ENCODE peak calls at places on chromosomes 3 and 15, in six cellular contexts. O is IMR-90, P is neuronal stem cell, J is mesenchymal stem cell, B is H9, M is H1. L is an unnamed sample.
A peak's percentile ranks its signal among the peaks of the same experiment; 100 is the strongest.

GRCh38 chr3:39358302-39358701 is 24.9 kb upstream of the SLC25A38 start:
- DNase-seq in O (no peak), P (no peak), J (no peak), B (no peak), M (no peak), L (no peak)

GRCh38 chr3:148254402-148254801 is 443.3 kb upstream of the AGTR1 start:
- DNase-seq in O (no peak), P (no peak), J (no peak), B (no peak), M (no peak), L (no peak)

GRCh38 chr3:126309861-126310655 is 47.1 kb downstream of the KLF15 start:
- DNase-seq in O (no peak), P (no peak), J (no peak), B (no peak), M (no peak), L (no peak)

GRCh38 chr3:43729707-43730399 is 39.1 kb downstream of the ABHD5 start:
- DNase-seq in O (no peak), P (no peak), J (no peak), B (no peak), M (no peak), L (no peak)

GRCh38 chr3:4740397-4741105 is 238.7 kb upstream of the BHLHE40 start:
- DNase-seq in O (no peak), P (no peak), J (no peak), B (no peak), M (no peak), L (no peak)

GRCh38 chr3:187210555-187211327 is 13.5 kb downstream of the RTP1 start:
- DNase-seq in O (peak; percentile 41), P (peak; percentile 23), J (no peak), B (no peak), M (no peak), L (peak; percentile 76)

GRCh38 chr15:78855746-78856145 is 16.9 kb upstream of the MORF4L1 start:
- DNase-seq in O (peak; percentile 78), P (no peak), J (no peak), B (no peak), M (no peak), L (no peak)

GRCh38 chr3:65484964-65485363 is 553.8 kb downstream of the MAGI1 start:
- DNase-seq in O (no peak), P (no peak), J (no peak), B (no peak), M (no peak), L (no peak)

GRCh38 chr3:119490153-119490552 is 8.2 kb upstream of the TIMMDC1 start:
- DNase-seq in O (no peak), P (no peak), J (no peak), B (no peak), M (no peak), L (no peak)

GRCh38 chr3:57661404-57661803 is 31.5 kb downstream of the DENND6A start:
- DNase-seq in O (no peak), P (no peak), J (no peak), B (no peak), M (no peak), L (no peak)

GRCh38 chr3:136604961-136605360 is 147.2 kb downstream of the STAG1 start:
- DNase-seq in O (peak; percentile 23), P (no peak), J (no peak), B (no peak), M (no peak), L (peak; percentile 22)

GRCh38 chr3:130854208-130854864 is 39.5 kb upstream of the ATP2C1 start:
- DNase-seq in O (no peak), P (no peak), J (no peak), B (no peak), M (no peak), L (no peak)

GRCh38 chr3:127371846-127372245 is 84.0 kb upstream of the PRR20G start:
- DNase-seq in O (no peak), P (no peak), J (no peak), B (no peak), M (no peak), L (no peak)

GRCh38 chr15:74384566-74385441 is 17.4 kb upstream of the CYP11A1 start:
- DNase-seq in O (no peak), P (no peak), J (no peak), B (no peak), M (no peak), L (peak; percentile 32)

GRCh38 chr3:10205461-10206165 is 40.9 kb downstream of the IRAK2 start:
- DNase-seq in O (peak; percentile 95), P (no peak), J (peak; percentile 85), B (no peak), M (no peak), L (no peak)

GRCh38 chr15:40087095-40087805 is 21.4 kb downstream of the BMF start:
- DNase-seq in O (no peak), P (no peak), J (no peak), B (no peak), M (no peak), L (peak; percentile 55)

GRCh38 chr15:40090774-40091455 is 17.8 kb downstream of the BMF start:
- DNase-seq in O (no peak), P (no peak), J (no peak), B (no peak), M (no peak), L (no peak)

GRCh38 chr15:40088929-40089755 is 19.5 kb downstream of the BMF start:
- DNase-seq in O (peak; percentile 29), P (no peak), J (no peak), B (peak; percentile 78), M (no peak), L (peak; percentile 98)

GRCh38 chr15:40085225-40085624 is 23.5 kb downstream of the BMF start:
- DNase-seq in O (peak; percentile 57), P (no peak), J (no peak), B (no peak), M (no peak), L (no peak)

GRCh38 chr15:40087991-40088928 is 20.4 kb downstream of the BMF start:
- DNase-seq in O (no peak), P (no peak), J (peak; percentile 89), B (no peak), M (no peak), L (no peak)
- H3K79me1 ChIP-seq in O (peaks cover 43% of the 10 kb centered on the region), P (no peaks in the 10 kb centered on the region), J (peaks cover 5% of the 10 kb centered on the region), B (no peaks in the 10 kb centered on the region), M (no peaks in the 10 kb centered on the region), L (no peaks in the 10 kb centered on the region)

GRCh38 chr15:40006646-40007045 is 32.3 kb downstream of the SRP14 start:
- DNase-seq in O (peak; percentile 85), P (no peak), J (peak; percentile 51), B (no peak), M (no peak), L (no peak)

GRCh38 chr15:40003491-40003916 is 35.5 kb downstream of the SRP14 start:
- DNase-seq in O (no peak), P (no peak), J (no peak), B (no peak), M (no peak), L (no peak)

GRCh38 chr15:40002295-40002694 is 36.7 kb downstream of the SRP14 start:
- DNase-seq in O (peak; percentile 65), P (no peak), J (no peak), B (no peak), M (no peak), L (peak; percentile 33)

GRCh38 chr15:40008061-40008460 is 30.9 kb downstream of the SRP14 start:
- DNase-seq in O (peak; percentile 15), P (no peak), J (no peak), B (no peak), M (no peak), L (no peak)

GRCh38 chr15:40006003-40006402 is 33.0 kb downstream of the SRP14 start:
- DNase-seq in O (peak; percentile 79), P (no peak), J (peak; percentile 57), B (no peak), M (no peak), L (no peak)
- H2BK15ac ChIP-seq in O (no peak overlapping the region), P (no peak overlapping the region), J (no peak overlapping the region), B (no peak overlapping the region), M (no peak overlapping the region), L (no peak overlapping the region)

GRCh38 chr15:62909257-62909656 is 133.3 kb upstream of the TPM1 start:
- DNase-seq in O (no peak), P (no peak), J (no peak), B (no peak), M (no peak), L (no peak)
- H3K79me1 ChIP-seq in O (no peaks in the 10 kb centered on the region), P (no peaks in the 10 kb centered on the region), J (no peaks in the 10 kb centered on the region), B (no peaks in the 10 kb centered on the region), M (no peaks in the 10 kb centered on the region), L (no peaks in the 10 kb centered on the region)

DNA sequence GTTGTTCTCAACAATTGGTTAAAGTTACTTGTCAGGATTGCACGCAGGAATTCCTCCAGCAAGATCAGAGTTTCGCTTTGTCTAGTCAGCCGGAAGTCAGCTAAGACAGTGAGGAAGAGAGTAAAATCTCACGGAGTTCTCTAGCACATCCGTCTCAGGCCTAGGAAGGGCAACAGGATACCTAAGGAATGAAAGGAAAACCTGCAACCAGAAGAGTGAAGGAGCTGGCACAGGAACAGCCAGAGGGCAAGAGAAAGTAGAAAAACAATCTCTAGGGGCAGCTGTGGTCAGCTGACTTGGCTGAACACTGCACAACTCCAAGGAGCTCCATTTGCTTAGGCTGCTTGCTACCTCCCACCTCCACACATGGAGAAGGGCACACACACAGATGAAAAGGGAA is 23.7 kb downstream of the RORA start:
- DNase-seq in O (no peak), P (no peak), J (no peak), B (no peak), M (no peak), L (no peak)
- H2BK15ac ChIP-seq in O (no peak overlapping the region), P (no peak overlapping the region), J (no peak overlapping the region), B (no peak overlapping the region), M (no peak overlapping the region), L (no peak overlapping the region)